ENCODE peak calls at places on chromosomes 1 and 21, in six cellular contexts. A is left ventricle myocardium inferior, S is cardiac fibroblast, Q is GM06990, P is heart left ventricle, D is choroid plexus epithelial cell. W is an unnamed sample.

GRCh38 chr1:168717906-168718891 is 10.8 kb downstream of the DPT start:
- DNase-seq in Q (no peak), P (peak; percentile 52), A (peak; percentile 50), D (peak; percentile 6), S (peak; percentile 3), W (no peak)

GRCh38 chr1:96995351-96995750 is 273.8 kb downstream of the PTBP2 start:
- DNase-seq in Q (no peak), A (no peak), S (no peak), D (peak; percentile 87), P (no peak), W (no peak)

GRCh38 chr1:47330212-47330611 is 3.4 kb upstream of the CMPK1 start:
- DNase-seq in A (no peak), P (no peak), S (no peak), Q (no peak), D (no peak), W (no peak)

GRCh38 chr1:96999191-96999590 is 277.6 kb downstream of the PTBP2 start:
- DNase-seq in S (no peak), D (no peak), Q (no peak), A (no peak), P (no peak), W (no peak)

GRCh38 chr1:14113271-14113670 is 413.3 kb downstream of the PRDM2 start:
- DNase-seq in A (no peak), Q (no peak), P (no peak), S (no peak), D (no peak), W (no peak)

GRCh38 chr1:244294825-244295224 is 156.9 kb downstream of the ADSS2 start:
- DNase-seq in S (no peak), D (no peak), Q (no peak), A (no peak), P (no peak), W (no peak)

GRCh38 chr1:175801979-175802378 is 58.6 kb upstream of the TNR start:
- DNase-seq in Q (no peak), A (no peak), P (no peak), S (no peak), D (no peak), W (no peak)

GRCh38 chr1:116853680-116854191 is 56.0 kb upstream of the PTGFRN start:
- DNase-seq in D (peak; percentile 97), Q (no peak), A (no peak), P (no peak), S (peak; percentile 84), W (peak; percentile 28)

GRCh38 chr1:84936116-84936810 is 43.3 kb upstream of the LPAR3 start:
- DNase-seq in D (peak; percentile 84), S (peak; percentile 82), A (no peak), P (peak; percentile 29), Q (no peak), W (peak; percentile 25)

GRCh38 chr1:116804736-116805135 is 50.5 kb downstream of the CD2 start:
- DNase-seq in P (no peak), A (no peak), Q (no peak), S (no peak), D (no peak), W (no peak)

GRCh38 chr21:32135401-32136363 is 143.2 kb downstream of the MIS18A start:
- DNase-seq in D (no peak), P (no peak), S (peak; percentile 0), Q (peak; percentile 56), A (no peak), W (peak; percentile 10)

GRCh38 chr21:16534408-16535099 is 804.8 kb downstream of the USP25 start:
- DNase-seq in S (peak; percentile 85), D (peak; percentile 82), Q (no peak), A (peak; percentile 80), P (peak; percentile 80), W (no peak)

GRCh38 chr1:240027059-240027462 is 64.6 kb upstream of the FMN2 start:
- DNase-seq in Q (no peak), D (peak; percentile 72), P (no peak), S (peak; percentile 65), A (no peak), W (peak; percentile 41)

GRCh38 chr1:211135342-211135950 is 1.5 kb upstream of the KCNH1 start:
- DNase-seq in S (peak; percentile 71), D (peak; percentile 74), Q (peak; percentile 24), P (no peak), A (no peak), W (peak; percentile 52)

GRCh38 chr21:14303731-14304488 is 79.0 kb downstream of the HSPA13 start:
- DNase-seq in S (no peak), A (no peak), D (no peak), Q (no peak), P (no peak), W (no peak)

GRCh38 chr1:102858695-102859094 is 249.6 kb downstream of the COL11A1 start:
- DNase-seq in Q (no peak), A (no peak), P (no peak), D (no peak), S (no peak), W (no peak)

GRCh38 chr1:41312991-41313645 is 48.1 kb upstream of the FOXO6 start:
- DNase-seq in S (peak; percentile 15), P (no peak), Q (no peak), A (no peak), D (no peak), W (no peak)

GRCh38 chr1:111441573-111442192 is 7.4 kb downstream of the WDR77 start:
- DNase-seq in Q (no peak), A (no peak), D (peak; percentile 59), S (peak; percentile 36), P (peak; percentile 17), W (peak; percentile 21)

GRCh38 chr1:232422901-232423300 is 207.0 kb downstream of the SIPA1L2 start:
- DNase-seq in A (no peak), D (peak; percentile 37), P (no peak), S (peak; percentile 58), Q (no peak), W (no peak)

GRCh38 chr1:84698718-84699117 is 8.5 kb upstream of the SSX2IP start:
- DNase-seq in S (peak; percentile 92), P (no peak), A (no peak), D (peak; percentile 82), Q (no peak), W (no peak)

GRCh38 chr1:205448540-205449253 is 7.1 kb downstream of the BLACAT1 start:
- DNase-seq in P (no peak), D (no peak), Q (no peak), A (no peak), S (no peak), W (no peak)

DNA sequence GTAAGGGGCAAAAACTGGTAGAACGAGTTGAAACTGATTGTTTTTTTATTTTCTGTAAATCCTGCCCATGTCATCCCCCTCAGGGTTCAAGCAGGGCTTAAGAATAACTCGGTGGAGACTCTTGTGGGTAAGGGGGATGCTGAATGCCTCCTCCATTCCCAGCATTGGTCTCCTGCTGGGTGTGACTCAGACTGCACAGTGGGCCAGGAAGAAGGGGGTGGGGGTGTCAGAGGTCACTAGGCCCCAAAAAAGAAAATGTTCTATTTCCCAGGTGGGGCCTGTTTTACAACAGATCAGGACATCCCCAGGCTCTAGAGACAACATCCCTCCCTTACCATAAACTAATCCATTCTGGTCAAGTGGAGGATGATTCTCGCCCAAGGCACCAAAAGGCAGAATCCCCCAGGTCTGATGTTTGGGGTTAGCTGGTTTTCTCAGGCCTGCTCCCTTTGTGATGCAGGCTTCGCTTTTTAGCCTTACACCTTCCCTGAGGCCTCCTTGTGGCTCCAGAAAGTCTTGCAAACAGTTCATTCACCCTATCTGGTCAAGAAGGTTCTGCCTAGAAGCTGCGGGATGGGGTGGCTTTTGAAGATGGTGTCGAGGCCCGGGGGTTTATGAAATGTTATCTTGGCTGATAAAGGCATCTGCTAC is 10.7 kb upstream of the GRHL3 start:
- DNase-seq in A (no peak), D (peak; percentile 68), P (no peak), Q (no peak), S (peak; percentile 32), W (no peak)
- TF ChIP-seq CTCF in A (no peak), D (peak; percentile 72), P (no peak), Q (peak; percentile 49), S (peak; percentile 41), W (no peak)

DNA sequence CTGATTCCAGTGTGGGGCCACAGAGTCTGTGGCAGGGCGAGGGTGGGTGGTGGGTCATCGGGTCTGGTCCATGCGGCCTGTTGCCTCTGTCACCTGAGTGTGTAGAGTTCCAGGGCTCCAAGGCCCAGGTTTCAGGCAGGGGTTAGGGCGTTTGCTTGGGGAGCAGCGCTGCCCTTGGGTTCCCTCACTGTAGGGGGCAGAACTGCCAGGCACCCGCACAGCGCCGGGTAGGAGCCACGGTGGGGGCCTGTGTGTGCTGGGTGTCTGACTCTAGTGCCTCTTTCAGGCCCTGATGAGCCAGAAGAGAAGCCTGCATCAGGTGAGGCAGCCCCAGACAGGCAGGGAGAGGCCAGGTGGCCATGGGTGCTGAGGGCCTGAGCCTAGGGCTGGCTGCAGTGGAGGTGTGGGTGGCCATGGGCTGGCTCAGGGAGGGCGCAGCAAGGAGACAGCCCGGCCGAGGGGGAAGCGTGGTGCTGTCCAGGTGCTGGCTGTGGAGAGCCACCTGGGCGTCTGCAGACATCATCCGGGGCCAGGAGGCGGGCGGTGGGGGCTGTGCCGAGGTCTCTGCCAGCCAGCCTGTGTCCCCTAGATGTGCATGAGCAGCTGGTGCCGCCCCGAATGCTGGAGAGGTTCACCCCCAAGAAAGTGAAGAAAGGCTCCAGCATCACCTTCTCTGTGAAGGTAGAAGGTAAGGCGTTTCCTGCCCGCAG is 72.3 kb downstream of the TRIM11 start:
- DNase-seq in A (no peak), S (no peak), D (no peak), P (peak; percentile 4), Q (no peak), W (no peak)
- TF ChIP-seq CTCF in A (no peak), S (no peak), D (no peak), P (no peak), Q (no peak), W (no peak)

GRCh38 chr21:45039309-45040113 is 34.9 kb upstream of the ADARB1 start:
- DNase-seq in S (no peak), A (no peak), Q (no peak), P (no peak), D (no peak), W (no peak)

GRCh38 chr21:45041351-45041805 is 33.0 kb upstream of the ADARB1 start:
- DNase-seq in A (peak; percentile 67), D (peak; percentile 90), P (no peak), Q (no peak), S (peak; percentile 84), W (no peak)

GRCh38 chr21:45041984-45042663 is 32.3 kb upstream of the ADARB1 start:
- DNase-seq in P (no peak), S (no peak), Q (no peak), A (no peak), D (no peak), W (no peak)

GRCh38 chr21:45040739-45041138 is 33.6 kb upstream of the ADARB1 start:
- DNase-seq in P (no peak), Q (no peak), S (no peak), D (no peak), A (no peak), W (no peak)

DNA sequence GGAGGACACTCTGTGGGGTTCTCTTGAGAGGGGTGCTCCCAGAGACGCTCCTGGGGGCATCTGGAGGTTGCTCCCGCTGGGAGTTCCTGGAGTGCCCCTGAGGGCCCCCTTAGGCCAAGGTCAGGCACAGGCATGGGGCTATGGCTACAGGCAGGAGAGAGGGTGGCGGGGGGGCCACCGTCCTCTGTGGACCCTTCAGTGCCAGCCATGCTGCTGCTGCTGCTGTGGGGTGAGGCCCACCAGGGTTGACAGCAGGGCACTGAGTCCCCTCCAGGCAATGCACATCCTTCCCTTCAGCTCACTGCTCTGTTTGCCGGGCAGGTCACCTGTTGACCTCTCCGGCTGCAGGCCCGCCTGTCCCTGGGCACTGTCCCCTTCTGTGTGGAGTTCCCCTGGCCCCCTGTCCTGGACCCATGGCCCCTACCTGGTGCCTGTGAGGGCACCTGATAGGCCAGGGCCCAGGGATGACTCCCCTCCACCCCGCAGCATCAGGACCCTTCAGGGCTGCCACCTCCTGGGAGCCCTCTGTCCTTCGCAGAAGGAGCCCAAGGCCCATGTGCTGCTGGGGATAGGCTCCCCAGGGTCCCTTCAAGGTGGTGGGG is 34.2 kb upstream of the ADARB1 start:
- DNase-seq in P (no peak), A (no peak), Q (no peak), D (no peak), S (no peak), W (no peak)
- TF ChIP-seq CTCF in P (no peak), A (no peak), Q (no peak), D (no peak), S (no peak), W (no peak)

GRCh38 chr21:30444204-30444603 is 4.1 kb downstream of the KRTAP15-1 start:
- DNase-seq in Q (no peak), A (no peak), D (no peak), P (no peak), S (no peak), W (no peak)
- TF ChIP-seq CTCF in Q (no peak), A (peak; percentile 56), D (no peak), P (peak; percentile 38), S (no peak), W (no peak)